ENCODE peak calls at places on chromosomes 4 and X, in nine cellular contexts. F is central memory CD4-positive, alpha-beta T cell; W is activated CD8-positive, alpha-beta memory T cell treated with anti-CD3 and anti-CD28 coated beads for 4 hours; B is effector CD8-positive, alpha-beta T cell; G is stimulated activated CD4-positive, alpha-beta T cell treated with anti-CD3 and anti-CD28 coated beads, Interleukin-2, amount 100 ng/mL, for 24 hours; P is psoas muscle; D is RPMI8226; V is gastrocnemius medialis; Q is HepG2. T is an unnamed sample.

GRCh38 chr4:6732441-6733357 is 16.7 kb downstream of the BLOC1S4 start:
- DNase-seq in D (peak), G (no peak), P (peak), V (peak), Q (peak), W (no peak), F (no peak), B (no peak), T (no peak)

GRCh38 chrX:151977009-151977408 is 2.5 kb upstream of the GABRE start:
- DNase-seq in Q (no peak), G (no peak), F (no peak), V (no peak), D (no peak), B (no peak), P (no peak), W (no peak), T (no peak)

GRCh38 chr4:8618421-8618820 is 25.9 kb downstream of the CPZ start:
- DNase-seq in V (no peak), W (no peak), D (no peak), Q (no peak), G (no peak), P (peak), F (no peak), B (no peak), T (no peak)

GRCh38 chr4:879730-880079 is 52.4 kb downstream of the GAK start:
- DNase-seq in V (no peak), F (peak), W (peak), B (no peak), G (peak), Q (no peak), D (no peak), P (no peak), T (no peak)

GRCh38 chrX:55451990-55452824 is at the start of gene MAGEH1:
- DNase-seq in D (peak), F (peak), G (peak), W (peak), P (peak), V (peak), B (peak), Q (peak), T (peak)

GRCh38 chr4:110371016-110371795 is 104.7 kb upstream of the ENPEP start:
- DNase-seq in V (no peak), P (no peak), G (no peak), B (no peak), D (peak), W (no peak), F (no peak), Q (no peak), T (no peak)

GRCh38 chrX:119398587-119398973 is 556 bp upstream of the SLC25A43 start:
- DNase-seq in G (no peak), Q (peak), P (no peak), D (no peak), B (no peak), W (no peak), V (no peak), F (no peak), T (no peak)

GRCh38 chr4:101958547-101958946 is 168.0 kb downstream of the BANK1 start:
- DNase-seq in P (no peak), W (no peak), B (no peak), F (no peak), G (no peak), Q (no peak), D (no peak), V (no peak), T (no peak)

GRCh38 chr4:108950158-108950915 is 187.5 kb upstream of the ETNPPL start:
- DNase-seq in Q (no peak), W (no peak), V (no peak), G (no peak), D (no peak), B (no peak), F (no peak), P (no peak), T (no peak)

GRCh38 chr4:174084981-174085380 is 198.5 kb downstream of the FBXO8 start:
- DNase-seq in W (no peak), D (no peak), P (no peak), F (no peak), Q (no peak), V (no peak), G (no peak), B (no peak), T (no peak)

GRCh38 chr4:1194028-1194900 is 21.9 kb upstream of the SPON2 start:
- DNase-seq in P (peak), W (no peak), G (no peak), V (peak), Q (no peak), B (no peak), D (no peak), F (no peak), T (peak)

GRCh38 chr4:41245983-41246382 is 10.7 kb upstream of the UCHL1 start:
- DNase-seq in Q (no peak), B (no peak), W (no peak), P (no peak), G (no peak), D (no peak), F (no peak), V (no peak), T (no peak)

GRCh38 chr4:74874785-74875367 is 58.0 kb upstream of the PARM1 start:
- DNase-seq in D (peak), G (no peak), W (peak), Q (peak), B (no peak), V (no peak), F (peak), P (no peak), T (peak)

GRCh38 chrX:55778322-55778721 is 60.8 kb downstream of the RRAGB start:
- DNase-seq in G (no peak), V (no peak), W (no peak), F (no peak), P (no peak), D (no peak), Q (no peak), B (no peak), T (no peak)

GRCh38 chr4:7736436-7737267 is 203.0 kb downstream of the AFAP1 start:
- DNase-seq in D (no peak), P (peak), F (no peak), V (no peak), W (no peak), B (no peak), G (no peak), Q (no peak), T (no peak)

GRCh38 chrX:68488657-68489056 is 10.2 kb upstream of the YIPF6 start:
- DNase-seq in W (no peak), F (no peak), Q (peak), G (no peak), P (no peak), B (no peak), D (no peak), V (no peak), T (no peak)

GRCh38 chr4:38989487-38989886 is 42.7 kb downstream of the TMEM156 start:
- DNase-seq in G (no peak), P (no peak), W (no peak), V (no peak), F (no peak), B (no peak), D (no peak), Q (no peak), T (no peak)

T was measured in GM23338.